ENCODE peak calls at places on chromosome 4, in five cellular contexts. W is AG10803, A is stromal cell of bone marrow, L is OCI-LY7, F is activated T-helper 1 cell treated with Interleukin-2 at 50 U/mL for 16 hours. K is an unnamed sample.
A peak's percentile ranks its signal among the peaks of the same experiment; 100 is the strongest.

GRCh38 chr4:23805381-23805780 is 84.5 kb downstream of the PPARGC1A start:
- DNase-seq in A (no peak), F (no peak), W (peak; percentile 36), L (no peak), K (no peak)

GRCh38 chr4:2746891-2747695 is 9.0 kb downstream of the TNIP2 start:
- DNase-seq in F (no peak), L (no peak), A (no peak), W (no peak), K (no peak)

GRCh38 chr4:8896506-8896905 is 24.9 kb upstream of the HMX1 start:
- DNase-seq in A (no peak), W (no peak), F (no peak), L (no peak), K (no peak)

GRCh38 chr4:118177121-118177520 is 142.8 kb downstream of the NDST3 start:
- DNase-seq in A (no peak), F (no peak), W (peak; percentile 17), L (no peak), K (no peak)

GRCh38 chr4:145734576-145735329 is 54.8 kb downstream of the C4orf51 start:
- DNase-seq in F (no peak), L (no peak), A (peak; percentile 89), W (peak; percentile 100), K (peak; percentile 97)

GRCh38 chr4:155025762-155026457 is 182.5 kb upstream of the NPY2R start:
- DNase-seq in A (peak; percentile 31), F (no peak), L (no peak), W (no peak), K (no peak)

GRCh38 chr4:184472540-184473264 is 1.6 kb downstream of the IRF2 start:
- DNase-seq in A (peak; percentile 37), W (peak; percentile 62), L (peak; percentile 81), F (peak; percentile 27), K (no peak)

GRCh38 chr4:79141530-79141929 is 184.3 kb downstream of the NAA11 start:
- DNase-seq in L (no peak), W (peak; percentile 0), F (no peak), A (peak; percentile 2), K (peak; percentile 7)

GRCh38 chr4:156291317-156291716 is 337.7 kb upstream of the CTSO start:
- DNase-seq in W (peak; percentile 52), L (no peak), F (no peak), A (no peak), K (no peak)

GRCh38 chr4:145840162-145840768 is 98.4 kb downstream of the ZNF827 start:
- DNase-seq in W (peak; percentile 53), A (no peak), L (peak; percentile 71), F (no peak), K (no peak)

GRCh38 chr4:89134775-89135319 is 23.5 kb downstream of the TIGD2 start:
- DNase-seq in F (no peak), L (no peak), W (peak; percentile 89), A (peak; percentile 68), K (peak; percentile 44)

GRCh38 chr4:140049924-140050681 is 103.9 kb downstream of the MAML3 start:
- DNase-seq in W (peak; percentile 22), L (peak; percentile 22), A (no peak), F (no peak), K (no peak)

GRCh38 chr4:141435446-141436225 is 200.7 kb upstream of the IL15 start:
- DNase-seq in A (no peak), L (no peak), W (peak; percentile 65), F (no peak), K (no peak)

GRCh38 chr4:185479507-185479971 is 8.0 kb upstream of the CCDC110 start:
- DNase-seq in L (peak; percentile 79), A (no peak), W (no peak), F (no peak), K (no peak)

GRCh38 chr4:152808670-152809069 is 28.9 kb downstream of the ARFIP1 start:
- DNase-seq in F (no peak), A (no peak), L (no peak), W (no peak), K (no peak)

GRCh38 chr4:75142850-75143249 is 209.9 kb downstream of the PARM1 start:
- DNase-seq in L (no peak), W (peak; percentile 6), F (no peak), A (peak; percentile 36), K (no peak)

GRCh38 chr4:2451036-2451520 is 17.8 kb upstream of the RNF4 start:
- DNase-seq in A (no peak), W (no peak), F (no peak), L (no peak), K (no peak)

GRCh38 chr4:145557720-145558119 is 61.5 kb upstream of the MMAA start:
- DNase-seq in A (peak; percentile 46), L (peak; percentile 79), W (peak; percentile 73), F (no peak), K (no peak)

GRCh38 chr4:22071749-22072148 is 123.2 kb upstream of the KCNIP4 start:
- DNase-seq in L (no peak), A (peak; percentile 13), F (no peak), W (no peak), K (no peak)

GRCh38 chr4:44532851-44533250 is 84.2 kb upstream of the KCTD8 start:
- DNase-seq in A (no peak), F (no peak), W (no peak), L (no peak), K (no peak)

GRCh38 chr4:117692538-117692937 is 341.7 kb upstream of the NDST3 start:
- DNase-seq in A (no peak), F (no peak), W (no peak), L (no peak), K (no peak)

GRCh38 chr4:180335571-180335970 is 1907.6 kb upstream of the TENM3 start:
- DNase-seq in A (no peak), W (no peak), L (no peak), F (no peak), K (no peak)

GRCh38 chr4:19130836-19131235 is 1109.3 kb upstream of the LCORL start:
- DNase-seq in L (no peak), W (peak; percentile 21), F (no peak), A (no peak), K (peak; percentile 26)

GRCh38 chr4:156939801-156940200 is 31.8 kb downstream of the PDGFC start:
- DNase-seq in L (no peak), A (no peak), W (peak; percentile 36), F (no peak), K (no peak)

GRCh38 chr4:67723949-67724348 is 23.0 kb upstream of the UBA6 start:
- DNase-seq in L (no peak), W (peak; percentile 20), F (no peak), A (no peak), K (no peak)

GRCh38 chr4:82803746-82804145 is 5.2 kb upstream of the SCD5 start:
- DNase-seq in F (no peak), L (no peak), W (no peak), A (no peak), K (no peak)

GRCh38 chr4:963276-964225 is 9.8 kb downstream of the DGKQ start:
- DNase-seq in W (no peak), L (no peak), F (no peak), A (no peak), K (no peak)

GRCh38 chr4:100590308-100590707 is 72.5 kb upstream of the EMCN start:
- DNase-seq in A (peak; percentile 9), W (no peak), F (no peak), L (no peak), K (peak; percentile 5)

GRCh38 chr4:106195435-106195950 is 120.5 kb downstream of the TBCK start:
- DNase-seq in W (no peak), L (no peak), F (no peak), A (no peak), K (no peak)

GRCh38 chr4:110183643-110184042 is 14.8 kb downstream of the ELOVL6 start:
- DNase-seq in W (no peak), F (no peak), A (no peak), L (no peak), K (peak; percentile 61)

GRCh38 chr4:189840356-189840755 is 100.3 kb upstream of the FRG1 start:
- DNase-seq in L (no peak), W (peak; percentile 20), A (no peak), F (no peak), K (no peak)

GRCh38 chr4:1330761-1331590 is 16.0 kb upstream of the UVSSA start:
- DNase-seq in A (no peak), L (no peak), W (no peak), F (peak; percentile 49), K (no peak)

K was measured in kidney epithelial cell.